ENCODE peak calls at places on chromosomes 16 and 17, in five cellular contexts. One of them, this sample, is unnamed. For H3K4me1, the result is how much of the 10 kb centered on the place peaks cover.

GRCh38 chr17:40551091-40551873 is 14.0 kb downstream of the CCR7 start:
- ATAC-seq in HepG2: peak
- ATAC-seq in K562: no peak
- ATAC-seq in A549: peak
- ATAC-seq in upper lobe of left lung: peak
- ATAC-seq in this sample: peak

GRCh38 chr17:54992797-54993639 is 24.5 kb downstream of the STXBP4 start:
- ATAC-seq in HepG2: peak
- ATAC-seq in K562: peak
- ATAC-seq in A549: peak
- ATAC-seq in upper lobe of left lung: peak
- ATAC-seq in this sample: no peak

GRCh38 chr17:75738218-75738802 is 17.1 kb downstream of the ITGB4 start:
- ATAC-seq in HepG2: peak
- ATAC-seq in K562: peak
- ATAC-seq in A549: no peak
- ATAC-seq in upper lobe of left lung: peak
- ATAC-seq in this sample: peak

GRCh38 chr17:81176656-81177055 is 10.6 kb upstream of the AATK start:
- ATAC-seq in HepG2: no peak
- ATAC-seq in K562: no peak
- ATAC-seq in A549: no peak
- ATAC-seq in upper lobe of left lung: no peak
- ATAC-seq in this sample: no peak

GRCh38 chr16:53355064-53355463 is 79.2 kb upstream of the RBL2 start:
- ATAC-seq in HepG2: peak
- ATAC-seq in K562: peak
- ATAC-seq in A549: peak
- ATAC-seq in upper lobe of left lung: no peak
- ATAC-seq in this sample: no peak

GRCh38 chr17:48261297-48261880 is 153.8 kb downstream of the SNX11 start:
- ATAC-seq in HepG2: peak
- ATAC-seq in K562: peak
- ATAC-seq in A549: peak
- ATAC-seq in upper lobe of left lung: no peak
- ATAC-seq in this sample: no peak

GRCh38 chr16:73572135-73572534 is 524.2 kb upstream of the ZFHX3 start:
- ATAC-seq in HepG2: no peak
- ATAC-seq in K562: no peak
- ATAC-seq in A549: no peak
- ATAC-seq in upper lobe of left lung: no peak
- ATAC-seq in this sample: no peak

GRCh38 chr16:17606460-17606859 is 135.7 kb upstream of the XYLT1 start:
- ATAC-seq in HepG2: no peak
- ATAC-seq in K562: no peak
- ATAC-seq in A549: no peak
- ATAC-seq in upper lobe of left lung: no peak
- ATAC-seq in this sample: no peak

GRCh38 chr16:10961231-10961630 is 16.9 kb downstream of the CLEC16A start:
- ATAC-seq in HepG2: no peak
- ATAC-seq in K562: no peak
- ATAC-seq in A549: no peak
- ATAC-seq in upper lobe of left lung: peak
- ATAC-seq in this sample: peak

GRCh38 chr16:78469787-78470186 is 370.3 kb downstream of the WWOX start:
- ATAC-seq in HepG2: no peak
- ATAC-seq in K562: no peak
- ATAC-seq in A549: no peak
- ATAC-seq in upper lobe of left lung: no peak
- ATAC-seq in this sample: no peak

GRCh38 chr16:27248036-27248435 is 20.5 kb downstream of the NSMCE1 start:
- ATAC-seq in HepG2: no peak
- ATAC-seq in K562: no peak
- ATAC-seq in A549: no peak
- ATAC-seq in upper lobe of left lung: no peak
- ATAC-seq in this sample: no peak

GRCh38 chr16:31082368-31083045 is 6.2 kb downstream of the PRSS53 start:
- ATAC-seq in HepG2: peak
- ATAC-seq in K562: peak
- ATAC-seq in A549: peak
- ATAC-seq in upper lobe of left lung: no peak
- ATAC-seq in this sample: no peak

GRCh38 chr17:78225088-78225865 is 6.2 kb upstream of the TMEM235 start:
- ATAC-seq in HepG2: no peak
- ATAC-seq in K562: peak
- ATAC-seq in A549: no peak
- ATAC-seq in upper lobe of left lung: peak
- ATAC-seq in this sample: no peak

GRCh38 chr17:47165137-47165536 is 24.0 kb downstream of the CDC27 start:
- ATAC-seq in HepG2: no peak
- ATAC-seq in K562: no peak
- ATAC-seq in A549: no peak
- ATAC-seq in upper lobe of left lung: no peak
- ATAC-seq in this sample: no peak

GRCh38 chr16:86639354-86639753 is 61.0 kb downstream of the FOXL1 start:
- ATAC-seq in HepG2: no peak
- ATAC-seq in K562: no peak
- ATAC-seq in A549: no peak
- ATAC-seq in upper lobe of left lung: no peak
- ATAC-seq in this sample: no peak

GRCh38 chr16:65289022-65289421 is 167.2 kb upstream of the CDH11 start:
- ATAC-seq in HepG2: no peak
- ATAC-seq in K562: no peak
- ATAC-seq in A549: no peak
- ATAC-seq in upper lobe of left lung: no peak
- ATAC-seq in this sample: no peak

GRCh38 chr17:49597928-49598655 is 22.4 kb downstream of the NXPH3 start:
- ATAC-seq in HepG2: no peak
- ATAC-seq in K562: no peak
- ATAC-seq in A549: no peak
- ATAC-seq in upper lobe of left lung: no peak
- ATAC-seq in this sample: peak

GRCh38 chr17:67063146-67063545 is 18.8 kb downstream of the CACNG1 start:
- ATAC-seq in HepG2: peak
- ATAC-seq in K562: no peak
- ATAC-seq in A549: no peak
- ATAC-seq in upper lobe of left lung: no peak
- ATAC-seq in this sample: no peak

GRCh38 chr16:9261376-9261775 is 169.9 kb downstream of the HAPSTR1 start:
- ATAC-seq in HepG2: no peak
- ATAC-seq in K562: no peak
- ATAC-seq in A549: no peak
- ATAC-seq in upper lobe of left lung: no peak
- ATAC-seq in this sample: no peak

GRCh38 chr16:85202631-85203461 is 90.6 kb upstream of the CIBAR2 start:
- ATAC-seq in HepG2: peak
- ATAC-seq in K562: no peak
- ATAC-seq in A549: no peak
- ATAC-seq in upper lobe of left lung: peak
- ATAC-seq in this sample: peak

GRCh38 chr16:85878875-85879274 is 20.1 kb upstream of the IRF8 start:
- ATAC-seq in HepG2: peak
- ATAC-seq in K562: no peak
- ATAC-seq in A549: no peak
- ATAC-seq in upper lobe of left lung: no peak
- ATAC-seq in this sample: no peak

GRCh38 chr17:71147906-71148305 is 972.9 kb upstream of the SOX9 start:
- ATAC-seq in HepG2: no peak
- ATAC-seq in K562: no peak
- ATAC-seq in A549: no peak
- ATAC-seq in upper lobe of left lung: no peak
- ATAC-seq in this sample: no peak

GRCh38 chr16:15704545-15704987 is 54.5 kb downstream of the NDE1 start:
- ATAC-seq in HepG2: peak
- ATAC-seq in K562: peak
- ATAC-seq in A549: peak
- ATAC-seq in upper lobe of left lung: peak
- ATAC-seq in this sample: peak

GRCh38 chr16:21566891-21567414 is 32.4 kb upstream of the METTL9 start:
- ATAC-seq in HepG2: peak
- ATAC-seq in K562: peak
- ATAC-seq in A549: no peak
- ATAC-seq in upper lobe of left lung: no peak
- ATAC-seq in this sample: no peak

GRCh38 chr17:13765701-13766100 is 164.0 kb upstream of the HS3ST3A1 start:
- ATAC-seq in HepG2: no peak
- ATAC-seq in K562: no peak
- ATAC-seq in A549: no peak
- ATAC-seq in upper lobe of left lung: no peak
- ATAC-seq in this sample: no peak

GRCh38 chr17:79340771-79341528 is 266.3 kb downstream of the ENGASE start:
- ATAC-seq in HepG2: no peak
- ATAC-seq in K562: no peak
- ATAC-seq in A549: no peak
- ATAC-seq in upper lobe of left lung: peak
- ATAC-seq in this sample: no peak

GRCh38 chr16:54345231-54345630 is 58.6 kb upstream of the IRX3 start:
- ATAC-seq in HepG2: peak
- ATAC-seq in K562: no peak
- ATAC-seq in A549: no peak
- ATAC-seq in upper lobe of left lung: no peak
- ATAC-seq in this sample: no peak

GRCh38 chr17:30263552-30264333 is 28.0 kb downstream of the BLMH start:
- ATAC-seq in HepG2: no peak
- ATAC-seq in K562: no peak
- ATAC-seq in A549: peak
- ATAC-seq in upper lobe of left lung: peak
- ATAC-seq in this sample: no peak

GRCh38 chr17:61536417-61536955 is 54.5 kb downstream of the NACA2 start:
- ATAC-seq in HepG2: no peak
- ATAC-seq in K562: no peak
- ATAC-seq in A549: no peak
- ATAC-seq in upper lobe of left lung: no peak
- ATAC-seq in this sample: no peak

GRCh38 chr17:78597923-78598545 is 20.8 kb upstream of the DNAH17 start:
- ATAC-seq in HepG2: no peak
- ATAC-seq in K562: peak
- ATAC-seq in A549: no peak
- ATAC-seq in upper lobe of left lung: peak
- ATAC-seq in this sample: no peak

GRCh38 chr17:39769974-39770587 is 32.3 kb downstream of the GRB7 start:
- ATAC-seq in HepG2: no peak
- ATAC-seq in K562: no peak
- ATAC-seq in A549: no peak
- ATAC-seq in upper lobe of left lung: no peak
- ATAC-seq in this sample: no peak

GRCh38 chr17:15954222-15954621 is 9.3 kb downstream of the ADORA2B start:
- ATAC-seq in HepG2: no peak
- ATAC-seq in K562: no peak
- ATAC-seq in A549: peak
- ATAC-seq in upper lobe of left lung: no peak
- ATAC-seq in this sample: no peak
- H3K4me1 ChIP-seq in HepG2: under half
- H3K4me1 ChIP-seq in K562: under half
- H3K4me1 ChIP-seq in A549: under half
- H3K4me1 ChIP-seq in upper lobe of left lung: under half
- H3K4me1 ChIP-seq in this sample: under half

DNA sequence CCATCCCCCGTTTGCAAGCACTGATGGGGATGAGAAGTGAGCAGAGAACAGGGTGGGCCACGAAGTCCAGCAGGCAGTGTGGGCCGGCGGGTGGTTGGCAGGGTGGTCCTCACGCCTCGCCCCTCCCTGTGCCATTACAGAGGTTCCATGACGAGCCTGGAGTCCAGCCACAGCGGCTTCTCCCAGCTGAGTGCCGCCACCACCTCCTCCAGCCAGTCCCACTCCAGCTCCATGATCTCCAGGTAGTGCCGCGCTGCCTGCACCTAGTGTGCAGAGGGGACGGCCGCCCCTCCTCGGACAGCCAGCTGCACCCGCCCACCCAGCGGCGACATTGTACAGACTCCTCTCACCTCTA is 73.0 kb downstream of the SEC14L1 start:
- ATAC-seq in HepG2: no peak
- ATAC-seq in K562: no peak
- ATAC-seq in A549: no peak
- ATAC-seq in upper lobe of left lung: no peak
- ATAC-seq in this sample: no peak
- H3K27ac ChIP-seq in HepG2: no peak
- H3K27ac ChIP-seq in K562: no peak
- H3K27ac ChIP-seq in A549: no peak
- H3K27ac ChIP-seq in upper lobe of left lung: no peak
- H3K27ac ChIP-seq in this sample: no peak

GRCh38 chr16:68382296-68382718 is 66.0 kb downstream of the SMPD3 start:
- ATAC-seq in HepG2: peak
- ATAC-seq in K562: peak
- ATAC-seq in A549: peak
- ATAC-seq in upper lobe of left lung: peak
- ATAC-seq in this sample: no peak
- TF ChIP-seq EP300 in HepG2: no peak
- TF ChIP-seq EP300 in K562: no peak
- TF ChIP-seq EP300 in A549: no peak
- TF ChIP-seq EP300 in upper lobe of left lung: no peak
- TF ChIP-seq EP300 in this sample: no peak

GRCh38 chr17:64661981-64662773 is at the start of gene SMURF2:
- ATAC-seq in HepG2: peak
- ATAC-seq in K562: peak
- ATAC-seq in A549: peak
- ATAC-seq in upper lobe of left lung: peak
- ATAC-seq in this sample: peak

GRCh38 chr17:64658931-64659330 is 3.2 kb downstream of the SMURF2 start:
- ATAC-seq in HepG2: no peak
- ATAC-seq in K562: no peak
- ATAC-seq in A549: no peak
- ATAC-seq in upper lobe of left lung: no peak
- ATAC-seq in this sample: no peak

GRCh38 chr17:64657610-64658125 is 4.4 kb downstream of the SMURF2 start:
- ATAC-seq in HepG2: no peak
- ATAC-seq in K562: no peak
- ATAC-seq in A549: no peak
- ATAC-seq in upper lobe of left lung: no peak
- ATAC-seq in this sample: no peak

GRCh38 chr17:64661731-64661980 is 451 bp downstream of the SMURF2 start:
- ATAC-seq in HepG2: no peak
- ATAC-seq in K562: peak
- ATAC-seq in A549: peak
- ATAC-seq in upper lobe of left lung: no peak
- ATAC-seq in this sample: peak

GRCh38 chr17:64662774-64663367 is 764 bp upstream of the SMURF2 start:
- ATAC-seq in HepG2: no peak
- ATAC-seq in K562: no peak
- ATAC-seq in A549: peak
- ATAC-seq in upper lobe of left lung: no peak
- ATAC-seq in this sample: no peak
- H3K4me1 ChIP-seq in HepG2: under half
- H3K4me1 ChIP-seq in K562: under half
- H3K4me1 ChIP-seq in A549: half or more
- H3K4me1 ChIP-seq in upper lobe of left lung: under half
- H3K4me1 ChIP-seq in this sample: under half

GRCh38 chr17:43860927-43861622 is 14.1 kb downstream of the CD300LG start:
- ATAC-seq in HepG2: no peak
- ATAC-seq in K562: no peak
- ATAC-seq in A549: no peak
- ATAC-seq in upper lobe of left lung: no peak
- ATAC-seq in this sample: peak
- H3K27ac ChIP-seq in HepG2: no peak
- H3K27ac ChIP-seq in K562: no peak
- H3K27ac ChIP-seq in A549: no peak
- H3K27ac ChIP-seq in upper lobe of left lung: no peak
- H3K27ac ChIP-seq in this sample: peak